ENCODE peak calls at places on chromosomes 11 and 22, in four cellular contexts. L is GM23248, O is right lobe of liver, I is sigmoid colon. T is an unnamed sample.

GRCh38 chr11:16191852-16192240 is 164.5 kb downstream of the SOX6 start:
- DNase-seq in I (no peak), L (no peak), O (no peak), T (no peak)

GRCh38 chr11:122002926-122003325 is 113.1 kb downstream of the BLID start:
- DNase-seq in I (no peak), L (no peak), O (no peak), T (no peak)

GRCh38 chr11:47056261-47056915 is 119.8 kb downstream of the CSTPP1 start:
- DNase-seq in O (no peak), L (peak; percentile 80), I (no peak), T (peak; percentile 77)

GRCh38 chr11:78221396-78222315 is 32.9 kb downstream of the USP35 start:
- DNase-seq in L (no peak), O (no peak), I (no peak), T (no peak)

GRCh38 chr22:33329398-33329797 is 271.2 kb upstream of the SYN3 start:
- DNase-seq in I (no peak), O (no peak), L (no peak), T (no peak)

GRCh38 chr11:19953909-19954308 is 206.4 kb downstream of the DBX1 start:
- DNase-seq in O (no peak), I (no peak), L (peak; percentile 84), T (peak; percentile 83)

GRCh38 chr11:96306933-96307747 is 35.9 kb downstream of the MAML2 start:
- DNase-seq in I (peak; percentile 90), O (peak; percentile 44), L (peak; percentile 99), T (peak; percentile 99)

GRCh38 chr22:45548991-45549736 is 46.5 kb downstream of the FBLN1 start:
- DNase-seq in I (peak; percentile 94), O (no peak), L (peak; percentile 97), T (no peak)

GRCh38 chr22:43890901-43891331 is 897 bp downstream of the PNPLA5 start:
- DNase-seq in I (peak; percentile 55), L (peak; percentile 14), O (no peak), T (no peak)

GRCh38 chr11:109644158-109644557 is 222.2 kb downstream of the C11orf87 start:
- DNase-seq in I (no peak), L (peak; percentile 1), O (no peak), T (no peak)

GRCh38 chr22:50523806-50524663 is 1.4 kb downstream of the SCO2 start:
- DNase-seq in I (peak; percentile 69), O (no peak), L (no peak), T (no peak)

GRCh38 chr11:72587696-72588095 is 86.5 kb downstream of the PDE2A start:
- DNase-seq in I (peak; percentile 45), O (peak; percentile 2), L (no peak), T (no peak)
- H3K27me3 ChIP-seq in I (no peaks in the 10 kb centered on the region), O (peaks cover 29% of the 10 kb centered on the region), L (peaks cover 76% of the 10 kb centered on the region), T (peaks cover 93% of the 10 kb centered on the region)

DNA sequence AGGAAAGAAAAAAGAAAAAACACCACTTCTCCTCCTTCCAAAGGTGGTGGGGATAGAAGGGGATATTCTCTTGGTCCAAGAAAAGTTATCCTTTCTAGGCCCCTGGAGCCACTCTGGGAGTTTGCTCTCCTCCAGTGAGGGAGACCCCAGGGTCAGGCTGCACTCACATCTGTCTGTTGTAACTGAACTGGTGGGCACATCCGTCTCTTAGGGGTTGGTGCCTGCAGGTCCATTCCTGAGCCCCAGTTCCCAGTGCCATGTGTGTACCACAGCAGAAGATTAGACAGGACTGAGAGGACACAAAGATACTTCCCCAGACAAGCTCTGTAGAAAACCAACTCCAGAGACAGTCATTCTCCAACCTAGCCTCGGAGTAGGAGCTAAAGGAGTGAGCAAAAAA is 3.1 kb upstream of the ATG2A start:
- DNase-seq in O (no peak), L (no peak), I (peak; percentile 40), T (no peak)
- H3K4me1 ChIP-seq in O (peaks cover 9% of the 10 kb centered on the region), L (peaks cover 10% of the 10 kb centered on the region), I (no peaks in the 10 kb centered on the region), T (peaks cover 27% of the 10 kb centered on the region)

GRCh38 chr11:69370984-69371709 is 77.2 kb downstream of the MYEOV start:
- DNase-seq in L (no peak), O (no peak), I (peak; percentile 48), T (no peak)

GRCh38 chr11:69369210-69369609 is 75.3 kb downstream of the MYEOV start:
- DNase-seq in L (no peak), O (no peak), I (no peak), T (no peak)

GRCh38 chr11:69368119-69368880 is 74.3 kb downstream of the MYEOV start:
- DNase-seq in I (peak; percentile 48), L (no peak), O (no peak), T (no peak)

GRCh38 chr11:69371731-69372588 is 78.0 kb downstream of the MYEOV start:
- DNase-seq in I (peak; percentile 35), L (no peak), O (no peak), T (no peak)

DNA sequence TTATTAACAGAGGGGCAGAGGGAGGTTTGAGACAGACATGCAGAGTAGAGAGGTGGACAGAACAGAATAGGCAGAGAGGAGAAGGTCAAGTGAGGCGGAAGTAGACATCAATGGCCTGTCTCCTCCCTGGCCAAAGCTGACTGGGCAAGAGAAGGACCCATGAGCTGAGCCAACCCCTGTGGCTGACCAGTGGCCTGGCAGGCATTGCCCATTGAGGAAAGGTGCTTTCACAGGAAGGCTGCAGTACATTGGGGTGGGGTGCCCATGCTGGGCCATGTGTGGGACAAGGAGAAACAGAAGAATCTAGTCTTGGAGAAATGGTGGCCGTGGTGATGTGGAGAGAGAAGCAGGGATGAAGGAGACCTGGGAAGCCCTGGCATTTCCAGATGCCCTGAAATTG is 76.0 kb downstream of the MYEOV start:
- DNase-seq in O (no peak), L (no peak), I (no peak), T (no peak)
- H3K27me3 ChIP-seq in O (no peaks in the 10 kb centered on the region), L (no peaks in the 10 kb centered on the region), I (peaks cover 3% of the 10 kb centered on the region), T (no peaks in the 10 kb centered on the region)

DNA sequence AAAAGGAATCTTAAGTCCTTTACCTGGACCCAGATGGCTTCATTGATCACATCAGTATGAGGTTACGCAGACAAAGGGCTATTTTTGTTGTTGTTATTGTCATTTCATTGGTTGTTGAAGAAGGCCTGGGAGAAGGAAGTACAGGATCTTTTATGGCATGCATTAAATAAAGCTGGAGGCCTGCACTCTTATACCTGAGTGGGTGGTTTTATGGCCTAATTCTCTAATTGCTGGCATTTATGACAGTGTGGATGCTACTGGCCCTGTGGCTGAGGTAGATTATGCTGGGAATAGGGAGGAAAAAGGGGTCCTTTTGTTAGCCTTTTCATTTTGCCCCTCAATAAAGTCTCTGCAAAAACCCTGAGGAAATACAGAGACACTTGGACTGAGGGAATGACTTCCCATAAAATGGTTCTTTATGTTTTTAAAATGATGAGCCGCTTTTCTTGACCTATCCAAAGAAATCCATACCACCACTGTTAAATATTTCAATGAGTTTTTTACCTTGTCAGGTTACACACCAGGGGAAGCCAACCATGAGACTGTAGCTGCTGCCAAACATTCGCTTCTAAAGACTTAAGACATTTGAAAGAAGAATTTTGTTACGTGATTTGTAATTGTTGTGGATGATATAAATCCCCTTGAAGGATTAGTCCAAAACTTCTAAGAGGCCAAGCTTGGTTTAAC is 6.8 kb downstream of the KMT2A start:
- DNase-seq in I (no peak), L (no peak), O (no peak), T (no peak)
- H3K4me1 ChIP-seq in I (no peaks in the 10 kb centered on the region), L (peaks cover 51% of the 10 kb centered on the region), O (peaks cover 3% of the 10 kb centered on the region), T (peaks cover 29% of the 10 kb centered on the region)

DNA sequence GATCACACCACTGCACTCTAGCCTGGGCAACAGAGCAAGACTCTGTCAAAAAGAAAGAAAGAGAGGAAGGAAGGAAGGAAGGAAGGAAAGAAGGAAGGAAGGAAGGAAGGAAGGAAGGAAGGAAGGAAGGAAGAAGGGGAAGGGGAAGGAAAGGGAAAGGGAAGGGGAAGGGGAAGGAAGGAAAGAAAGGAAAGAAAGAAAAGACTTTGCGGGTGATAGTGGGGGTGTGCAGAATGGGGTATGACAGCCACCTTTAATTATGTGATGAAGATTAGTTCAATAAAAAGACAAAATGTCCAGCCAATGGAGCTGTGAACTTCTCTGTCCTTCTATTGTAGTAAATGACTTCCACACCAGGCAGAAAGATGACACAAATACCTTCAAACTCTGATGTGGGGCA is 8.7 kb upstream of the APLP2 start:
- DNase-seq in L (no peak), O (no peak), I (no peak), T (no peak)
- H3K27me3 ChIP-seq in L (peaks cover 19% of the 10 kb centered on the region), O (no peaks in the 10 kb centered on the region), I (no peaks in the 10 kb centered on the region), T (peaks cover 7% of the 10 kb centered on the region)

GRCh38 chr11:3080104-3080503 is 22.9 kb upstream of the CARS1 start:
- DNase-seq in I (no peak), O (no peak), L (no peak), T (peak; percentile 22)

GRCh38 chr11:3074912-3075589 is 17.8 kb upstream of the CARS1 start:
- DNase-seq in O (no peak), I (no peak), L (no peak), T (no peak)

GRCh38 chr11:3077846-3078440 is 20.7 kb upstream of the CARS1 start:
- DNase-seq in L (no peak), I (no peak), O (no peak), T (no peak)

GRCh38 chr11:3080733-3081385 is 23.6 kb upstream of the CARS1 start:
- DNase-seq in L (no peak), I (no peak), O (no peak), T (no peak)

DNA sequence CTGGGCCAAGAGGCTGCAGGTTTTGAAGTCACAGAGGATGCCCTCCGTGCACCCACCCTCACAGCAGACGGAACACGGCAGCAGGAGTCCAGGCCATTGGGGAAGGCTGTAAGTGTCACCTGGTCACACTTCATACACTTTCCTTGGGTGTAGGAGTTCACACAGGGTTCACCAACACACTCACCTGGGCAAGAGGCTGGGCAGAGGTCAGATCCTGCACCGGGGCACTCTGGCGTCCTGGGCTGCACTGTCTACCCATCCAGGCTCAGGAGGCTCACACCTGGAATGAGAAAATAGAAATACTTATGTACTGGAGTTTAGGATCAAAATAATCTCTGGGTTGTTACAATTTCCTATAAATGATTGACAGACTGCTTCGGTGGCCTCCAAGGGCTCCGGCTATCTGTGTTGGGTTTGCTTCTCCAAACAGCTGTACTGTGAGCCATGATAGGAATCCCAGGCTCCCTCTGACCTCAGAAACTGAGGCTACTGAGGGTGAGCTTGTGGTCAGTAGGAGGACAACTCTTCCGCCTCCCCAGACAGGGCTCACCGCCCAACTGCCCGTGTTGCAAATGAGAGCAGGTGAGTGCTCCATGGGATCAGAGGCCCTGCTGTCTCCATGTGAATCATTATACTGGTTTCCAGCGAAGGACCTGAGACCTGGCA is 20.1 kb upstream of the CARS1 start:
- DNase-seq in I (no peak), L (no peak), O (no peak), T (no peak)
- H3K4me1 ChIP-seq in I (no peaks in the 10 kb centered on the region), L (no peaks in the 10 kb centered on the region), O (no peaks in the 10 kb centered on the region), T (peaks cover 8% of the 10 kb centered on the region)

GRCh38 chr22:28129319-28129962 is 210.4 kb upstream of the PITPNB start:
- DNase-seq in I (no peak), L (no peak), O (no peak), T (no peak)
- H3K27me3 ChIP-seq in I (no peaks in the 10 kb centered on the region), L (no peaks in the 10 kb centered on the region), O (no peaks in the 10 kb centered on the region), T (no peaks in the 10 kb centered on the region)

GRCh38 chr11:128584253-128584652 is 3.1 kb downstream of the ETS1 start:
- DNase-seq in O (no peak), I (no peak), L (no peak), T (no peak)

GRCh38 chr11:128581908-128582307 is 5.5 kb downstream of the ETS1 start:
- DNase-seq in L (no peak), I (no peak), O (no peak), T (peak; percentile 71)

GRCh38 chr11:128582496-128583366 is 4.6 kb downstream of the ETS1 start:
- DNase-seq in L (peak; percentile 97), I (peak; percentile 59), O (no peak), T (peak; percentile 96)

GRCh38 chr11:128579790-128580504 is 7.4 kb downstream of the ETS1 start:
- DNase-seq in L (peak; percentile 72), O (no peak), I (no peak), T (no peak)

GRCh38 chr11:128580612-128581011 is 6.7 kb downstream of the ETS1 start:
- DNase-seq in I (no peak), L (no peak), O (no peak), T (no peak)
- H3K4me1 ChIP-seq in I (no peaks in the 10 kb centered on the region), L (peaks cover 20% of the 10 kb centered on the region), O (no peaks in the 10 kb centered on the region), T (peaks cover 30% of the 10 kb centered on the region)